ENCODE peak calls at places on chromosome 12, in eight cellular contexts. One of them, this sample, is unnamed.

GRCh38 chr12:3483089-3483488 is 7.9 kb upstream of the PRMT8 start:
- DNase-seq in sigmoid colon: no peak
- DNase-seq in small intestine: no peak
- DNase-seq in CD4-positive, CD25-positive, alpha-beta regulatory T cell: no peak
- DNase-seq in CD8-positive, alpha-beta T cell: no peak
- DNase-seq in heart right ventricle: no peak
- DNase-seq in CD4-positive, alpha-beta T cell: no peak
- DNase-seq in A549: no peak
- DNase-seq in this sample: no peak

GRCh38 chr12:105451211-105451610 is 120.7 kb downstream of the C12orf75 start:
- DNase-seq in sigmoid colon: no peak
- DNase-seq in small intestine: no peak
- DNase-seq in CD4-positive, CD25-positive, alpha-beta regulatory T cell: no peak
- DNase-seq in CD8-positive, alpha-beta T cell: no peak
- DNase-seq in heart right ventricle: no peak
- DNase-seq in CD4-positive, alpha-beta T cell: no peak
- DNase-seq in A549: no peak
- DNase-seq in this sample: no peak

GRCh38 chr12:121238604-121239334 is 28.8 kb downstream of the P2RX4 start:
- DNase-seq in sigmoid colon: no peak
- DNase-seq in small intestine: no peak
- DNase-seq in CD4-positive, CD25-positive, alpha-beta regulatory T cell: no peak
- DNase-seq in CD8-positive, alpha-beta T cell: no peak
- DNase-seq in heart right ventricle: no peak
- DNase-seq in CD4-positive, alpha-beta T cell: no peak
- DNase-seq in A549: no peak
- DNase-seq in this sample: no peak

GRCh38 chr12:998020-998874 is 7.2 kb downstream of the ERC1 start:
- DNase-seq in sigmoid colon: no peak
- DNase-seq in small intestine: no peak
- DNase-seq in CD4-positive, CD25-positive, alpha-beta regulatory T cell: no peak
- DNase-seq in CD8-positive, alpha-beta T cell: no peak
- DNase-seq in heart right ventricle: no peak
- DNase-seq in CD4-positive, alpha-beta T cell: no peak
- DNase-seq in A549: no peak
- DNase-seq in this sample: no peak

GRCh38 chr12:19263666-19264065 is 134.1 kb downstream of the PLEKHA5 start:
- DNase-seq in sigmoid colon: no peak
- DNase-seq in small intestine: no peak
- DNase-seq in CD4-positive, CD25-positive, alpha-beta regulatory T cell: no peak
- DNase-seq in CD8-positive, alpha-beta T cell: no peak
- DNase-seq in heart right ventricle: no peak
- DNase-seq in CD4-positive, alpha-beta T cell: no peak
- DNase-seq in A549: no peak
- DNase-seq in this sample: no peak

GRCh38 chr12:12983420-12984035 is 16.5 kb downstream of the HEBP1 start:
- DNase-seq in sigmoid colon: no peak
- DNase-seq in small intestine: peak; percentile 65
- DNase-seq in CD4-positive, CD25-positive, alpha-beta regulatory T cell: no peak
- DNase-seq in CD8-positive, alpha-beta T cell: no peak
- DNase-seq in heart right ventricle: no peak
- DNase-seq in CD4-positive, alpha-beta T cell: no peak
- DNase-seq in A549: peak; percentile 61
- DNase-seq in this sample: no peak

GRCh38 chr12:120286768-120287490 is 4.8 kb downstream of the RNU4-2 start:
- DNase-seq in sigmoid colon: no peak
- DNase-seq in small intestine: no peak
- DNase-seq in CD4-positive, CD25-positive, alpha-beta regulatory T cell: no peak
- DNase-seq in CD8-positive, alpha-beta T cell: no peak
- DNase-seq in heart right ventricle: no peak
- DNase-seq in CD4-positive, alpha-beta T cell: no peak
- DNase-seq in A549: no peak
- DNase-seq in this sample: no peak

GRCh38 chr12:106288510-106289195 is 13.9 kb upstream of the TCP11L2 start:
- DNase-seq in sigmoid colon: no peak
- DNase-seq in small intestine: peak; percentile 47
- DNase-seq in CD4-positive, CD25-positive, alpha-beta regulatory T cell: no peak
- DNase-seq in CD8-positive, alpha-beta T cell: no peak
- DNase-seq in heart right ventricle: no peak
- DNase-seq in CD4-positive, alpha-beta T cell: no peak
- DNase-seq in A549: peak; percentile 76
- DNase-seq in this sample: no peak

GRCh38 chr12:64826234-64826633 is 1.8 kb downstream of the TBC1D30 start:
- DNase-seq in sigmoid colon: no peak
- DNase-seq in small intestine: peak; percentile 70
- DNase-seq in CD4-positive, CD25-positive, alpha-beta regulatory T cell: no peak
- DNase-seq in CD8-positive, alpha-beta T cell: peak; percentile 15
- DNase-seq in heart right ventricle: peak; percentile 44
- DNase-seq in CD4-positive, alpha-beta T cell: peak; percentile 19
- DNase-seq in A549: no peak
- DNase-seq in this sample: peak; percentile 89

GRCh38 chr12:115871714-115872113 is 405.8 kb downstream of the MED13L start:
- DNase-seq in sigmoid colon: no peak
- DNase-seq in small intestine: peak; percentile 47
- DNase-seq in CD4-positive, CD25-positive, alpha-beta regulatory T cell: no peak
- DNase-seq in CD8-positive, alpha-beta T cell: no peak
- DNase-seq in heart right ventricle: no peak
- DNase-seq in CD4-positive, alpha-beta T cell: no peak
- DNase-seq in A549: peak; percentile 66
- DNase-seq in this sample: no peak

GRCh38 chr12:617304-617915 is 45.8 kb downstream of the NINJ2 start:
- DNase-seq in sigmoid colon: peak; percentile 87
- DNase-seq in small intestine: no peak
- DNase-seq in CD4-positive, CD25-positive, alpha-beta regulatory T cell: no peak
- DNase-seq in CD8-positive, alpha-beta T cell: no peak
- DNase-seq in heart right ventricle: peak; percentile 62
- DNase-seq in CD4-positive, alpha-beta T cell: no peak
- DNase-seq in A549: no peak
- DNase-seq in this sample: peak; percentile 69

GRCh38 chr12:88258396-88258795 is 116.3 kb downstream of the TMTC3 start:
- DNase-seq in sigmoid colon: no peak
- DNase-seq in small intestine: no peak
- DNase-seq in CD4-positive, CD25-positive, alpha-beta regulatory T cell: no peak
- DNase-seq in CD8-positive, alpha-beta T cell: no peak
- DNase-seq in heart right ventricle: no peak
- DNase-seq in CD4-positive, alpha-beta T cell: no peak
- DNase-seq in A549: no peak
- DNase-seq in this sample: no peak

GRCh38 chr12:108797677-108798076 is 59.7 kb downstream of the SSH1 start:
- DNase-seq in sigmoid colon: no peak
- DNase-seq in small intestine: no peak
- DNase-seq in CD4-positive, CD25-positive, alpha-beta regulatory T cell: no peak
- DNase-seq in CD8-positive, alpha-beta T cell: no peak
- DNase-seq in heart right ventricle: no peak
- DNase-seq in CD4-positive, alpha-beta T cell: no peak
- DNase-seq in A549: no peak
- DNase-seq in this sample: no peak

GRCh38 chr12:25828188-25828587 is 130.3 kb upstream of the RASSF8 start:
- DNase-seq in sigmoid colon: no peak
- DNase-seq in small intestine: no peak
- DNase-seq in CD4-positive, CD25-positive, alpha-beta regulatory T cell: no peak
- DNase-seq in CD8-positive, alpha-beta T cell: no peak
- DNase-seq in heart right ventricle: no peak
- DNase-seq in CD4-positive, alpha-beta T cell: no peak
- DNase-seq in A549: no peak
- DNase-seq in this sample: no peak

GRCh38 chr12:23888396-23889068 is 60.9 kb downstream of the SOX5 start:
- DNase-seq in sigmoid colon: no peak
- DNase-seq in small intestine: no peak
- DNase-seq in CD4-positive, CD25-positive, alpha-beta regulatory T cell: no peak
- DNase-seq in CD8-positive, alpha-beta T cell: no peak
- DNase-seq in heart right ventricle: no peak
- DNase-seq in CD4-positive, alpha-beta T cell: no peak
- DNase-seq in A549: no peak
- DNase-seq in this sample: no peak

GRCh38 chr12:130132831-130133635 is 29.2 kb upstream of the FZD10 start:
- DNase-seq in sigmoid colon: no peak
- DNase-seq in small intestine: no peak
- DNase-seq in CD4-positive, CD25-positive, alpha-beta regulatory T cell: no peak
- DNase-seq in CD8-positive, alpha-beta T cell: no peak
- DNase-seq in heart right ventricle: no peak
- DNase-seq in CD4-positive, alpha-beta T cell: no peak
- DNase-seq in A549: no peak
- DNase-seq in this sample: peak; percentile 19

GRCh38 chr12:130131025-130131424 is 31.2 kb upstream of the FZD10 start:
- DNase-seq in sigmoid colon: no peak
- DNase-seq in small intestine: no peak
- DNase-seq in CD4-positive, CD25-positive, alpha-beta regulatory T cell: no peak
- DNase-seq in CD8-positive, alpha-beta T cell: no peak
- DNase-seq in heart right ventricle: no peak
- DNase-seq in CD4-positive, alpha-beta T cell: no peak
- DNase-seq in A549: no peak
- DNase-seq in this sample: peak; percentile 6

GRCh38 chr12:130133851-130134562 is 28.3 kb upstream of the FZD10 start:
- DNase-seq in sigmoid colon: no peak
- DNase-seq in small intestine: no peak
- DNase-seq in CD4-positive, CD25-positive, alpha-beta regulatory T cell: no peak
- DNase-seq in CD8-positive, alpha-beta T cell: no peak
- DNase-seq in heart right ventricle: no peak
- DNase-seq in CD4-positive, alpha-beta T cell: no peak
- DNase-seq in A549: no peak
- DNase-seq in this sample: no peak

GRCh38 chr12:130134563-130134915 is 27.7 kb upstream of the FZD10 start:
- DNase-seq in sigmoid colon: no peak
- DNase-seq in small intestine: no peak
- DNase-seq in CD4-positive, CD25-positive, alpha-beta regulatory T cell: no peak
- DNase-seq in CD8-positive, alpha-beta T cell: no peak
- DNase-seq in heart right ventricle: no peak
- DNase-seq in CD4-positive, alpha-beta T cell: no peak
- DNase-seq in A549: no peak
- DNase-seq in this sample: peak; percentile 26

GRCh38 chr12:130131817-130132216 is 30.4 kb upstream of the FZD10 start:
- DNase-seq in sigmoid colon: no peak
- DNase-seq in small intestine: no peak
- DNase-seq in CD4-positive, CD25-positive, alpha-beta regulatory T cell: no peak
- DNase-seq in CD8-positive, alpha-beta T cell: no peak
- DNase-seq in heart right ventricle: no peak
- DNase-seq in CD4-positive, alpha-beta T cell: no peak
- DNase-seq in A549: no peak
- DNase-seq in this sample: peak; percentile 17
- H3K9me3 ChIP-seq in sigmoid colon: no peaks in the 10 kb centered on the region
- H3K9me3 ChIP-seq in small intestine: no peaks in the 10 kb centered on the region
- H3K9me3 ChIP-seq in CD4-positive, CD25-positive, alpha-beta regulatory T cell: peaks cover 5% of the 10 kb centered on the region
- H3K9me3 ChIP-seq in CD8-positive, alpha-beta T cell: no peaks in the 10 kb centered on the region
- H3K9me3 ChIP-seq in heart right ventricle: peaks cover 8% of the 10 kb centered on the region
- H3K9me3 ChIP-seq in CD4-positive, alpha-beta T cell: no peaks in the 10 kb centered on the region
- H3K9me3 ChIP-seq in A549: no peaks in the 10 kb centered on the region
- H3K9me3 ChIP-seq in this sample: no peaks in the 10 kb centered on the region

DNA sequence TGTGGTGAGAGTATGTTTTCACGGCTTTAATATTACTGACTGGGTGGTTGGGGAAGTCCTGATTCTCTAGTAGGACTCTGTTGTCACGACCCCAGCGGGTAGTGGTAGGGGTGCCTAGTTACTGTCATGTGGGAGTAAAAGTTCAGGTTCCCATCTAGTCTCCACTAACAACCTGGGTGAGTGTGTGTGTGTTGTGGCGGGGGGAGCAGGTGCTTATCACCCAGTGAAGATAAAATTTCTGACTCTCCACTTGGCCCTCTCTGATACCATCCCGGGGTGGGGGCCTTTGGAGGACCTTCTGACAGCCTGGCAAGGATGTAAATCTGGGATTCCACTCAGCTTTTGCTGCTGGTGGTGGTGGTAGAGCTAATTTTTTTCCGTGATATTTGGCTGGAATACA is 35.4 kb upstream of the GUCY2C start:
- DNase-seq in sigmoid colon: no peak
- DNase-seq in small intestine: no peak
- DNase-seq in CD4-positive, CD25-positive, alpha-beta regulatory T cell: no peak
- DNase-seq in CD8-positive, alpha-beta T cell: no peak
- DNase-seq in heart right ventricle: no peak
- DNase-seq in CD4-positive, alpha-beta T cell: no peak
- DNase-seq in A549: no peak
- DNase-seq in this sample: no peak
- H3K9me3 ChIP-seq in sigmoid colon: no peaks in the 10 kb centered on the region
- H3K9me3 ChIP-seq in small intestine: no peaks in the 10 kb centered on the region
- H3K9me3 ChIP-seq in CD4-positive, CD25-positive, alpha-beta regulatory T cell: peaks cover 9% of the 10 kb centered on the region
- H3K9me3 ChIP-seq in CD8-positive, alpha-beta T cell: no peaks in the 10 kb centered on the region
- H3K9me3 ChIP-seq in heart right ventricle: peaks cover 19% of the 10 kb centered on the region
- H3K9me3 ChIP-seq in CD4-positive, alpha-beta T cell: peaks cover 11% of the 10 kb centered on the region
- H3K9me3 ChIP-seq in A549: peaks cover 11% of the 10 kb centered on the region
- H3K9me3 ChIP-seq in this sample: no peaks in the 10 kb centered on the region

DNA sequence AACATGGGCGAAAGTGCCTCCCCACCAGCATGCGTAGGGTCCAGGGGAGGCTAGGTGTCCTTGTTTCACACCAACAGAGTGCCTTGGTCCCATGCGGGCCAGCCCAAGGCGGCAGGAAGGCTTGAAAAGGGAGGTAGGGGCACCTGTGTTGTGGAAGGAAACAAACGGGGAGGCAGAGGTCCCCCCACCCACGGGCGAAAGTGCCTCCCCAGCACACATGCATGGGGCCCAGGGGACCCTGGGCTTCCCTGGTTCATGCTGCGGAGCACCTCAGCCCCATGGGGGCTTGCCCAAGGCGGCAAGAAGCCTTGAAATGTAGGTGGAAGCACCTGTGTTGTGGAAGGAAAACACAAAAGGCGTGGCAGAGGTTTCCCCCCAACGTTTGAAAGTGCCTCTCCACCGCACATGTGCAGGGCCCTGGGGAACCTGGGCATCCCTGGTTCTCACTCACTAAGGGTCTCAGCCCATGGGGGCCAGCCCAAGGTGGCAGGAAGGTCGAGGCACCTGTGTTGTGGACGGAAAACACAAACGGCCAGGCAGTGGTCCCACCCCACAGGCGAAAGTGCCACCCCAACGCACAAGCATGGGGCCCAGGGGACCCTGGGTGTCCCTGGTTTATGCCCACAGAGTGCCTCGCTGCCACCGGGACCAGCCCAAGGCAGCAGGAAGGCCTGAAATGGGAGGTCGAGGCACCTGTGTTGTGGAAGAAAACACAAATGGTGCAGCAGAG is 374.7 kb downstream of the ALG10 start:
- DNase-seq in sigmoid colon: peak; percentile 39
- DNase-seq in small intestine: no peak
- DNase-seq in CD4-positive, CD25-positive, alpha-beta regulatory T cell: no peak
- DNase-seq in CD8-positive, alpha-beta T cell: peak; percentile 2
- DNase-seq in heart right ventricle: peak; percentile 3
- DNase-seq in CD4-positive, alpha-beta T cell: no peak
- DNase-seq in A549: no peak
- DNase-seq in this sample: peak; percentile 26
- H3K9me3 ChIP-seq in sigmoid colon: peaks cover 25% of the 10 kb centered on the region
- H3K9me3 ChIP-seq in small intestine: peaks cover 7% of the 10 kb centered on the region
- H3K9me3 ChIP-seq in CD4-positive, CD25-positive, alpha-beta regulatory T cell: peaks cover 99% of the 10 kb centered on the region
- H3K9me3 ChIP-seq in CD8-positive, alpha-beta T cell: no peaks in the 10 kb centered on the region
- H3K9me3 ChIP-seq in heart right ventricle: peaks cover 10% of the 10 kb centered on the region
- H3K9me3 ChIP-seq in CD4-positive, alpha-beta T cell: peaks cover 23% of the 10 kb centered on the region
- H3K9me3 ChIP-seq in A549: no peaks in the 10 kb centered on the region
- H3K9me3 ChIP-seq in this sample: peaks cover 3% of the 10 kb centered on the region

GRCh38 chr12:27478949-27479348 is 32.4 kb downstream of the SMCO2 start:
- DNase-seq in sigmoid colon: no peak
- DNase-seq in small intestine: no peak
- DNase-seq in CD4-positive, CD25-positive, alpha-beta regulatory T cell: no peak
- DNase-seq in CD8-positive, alpha-beta T cell: no peak
- DNase-seq in heart right ventricle: no peak
- DNase-seq in CD4-positive, alpha-beta T cell: no peak
- DNase-seq in A549: no peak
- DNase-seq in this sample: no peak
- H3K9me3 ChIP-seq in sigmoid colon: peaks cover 6% of the 10 kb centered on the region
- H3K9me3 ChIP-seq in small intestine: no peaks in the 10 kb centered on the region
- H3K9me3 ChIP-seq in CD4-positive, CD25-positive, alpha-beta regulatory T cell: peaks cover 23% of the 10 kb centered on the region
- H3K9me3 ChIP-seq in CD8-positive, alpha-beta T cell: peaks cover 5% of the 10 kb centered on the region
- H3K9me3 ChIP-seq in heart right ventricle: peaks cover 30% of the 10 kb centered on the region
- H3K9me3 ChIP-seq in CD4-positive, alpha-beta T cell: peaks cover 23% of the 10 kb centered on the region
- H3K9me3 ChIP-seq in A549: peaks cover 23% of the 10 kb centered on the region
- H3K9me3 ChIP-seq in this sample: peaks cover 3% of the 10 kb centered on the region